ENCODE peak calls at places on chromosomes 3 and 15, in six cellular contexts. E is adrenal gland, F is transverse colon, L is GM12878, J is body of pancreas, Q is endothelial cell of umbilical vein. D is an unnamed sample.

GRCh38 chr3:197527569-197527968 is 28.2 kb downstream of the BDH1 start:
- DNase-seq in F (no peak), L (no peak), J (no peak), E (no peak), Q (no peak), D (no peak)

GRCh38 chr3:108493862-108494261 is 16.5 kb downstream of the MYH15 start:
- DNase-seq in L (no peak), J (no peak), F (peak), Q (no peak), E (peak), D (no peak)

GRCh38 chr3:168545591-168545990 is 449.9 kb upstream of the GOLIM4 start:
- DNase-seq in Q (no peak), F (no peak), J (no peak), L (no peak), E (no peak), D (no peak)

GRCh38 chr3:160003520-160004128 is 15.0 kb downstream of the IL12A start:
- DNase-seq in J (peak), F (peak), L (no peak), E (peak), Q (peak), D (peak)

GRCh38 chr15:42593143-42593542 is 17.7 kb downstream of the STARD9 start:
- DNase-seq in E (no peak), L (no peak), J (no peak), F (peak), Q (no peak), D (peak)

GRCh38 chr3:10594915-10595314 is 89.5 kb upstream of the ATP2B2 start:
- DNase-seq in F (no peak), E (peak), J (peak), Q (peak), L (peak), D (peak)

GRCh38 chr3:111768571-111769100 is 90.4 kb upstream of the PHLDB2 start:
- DNase-seq in Q (peak), F (no peak), J (no peak), E (no peak), L (no peak), D (no peak)

GRCh38 chr15:90203922-90204321 is 2.8 kb downstream of the SEMA4B start:
- DNase-seq in E (no peak), Q (no peak), L (no peak), J (no peak), F (no peak), D (no peak)

GRCh38 chr3:8529197-8529637 is 27.6 kb downstream of the LMCD1 start:
- DNase-seq in F (no peak), L (no peak), Q (peak), E (no peak), J (no peak), D (no peak)

GRCh38 chr15:78142332-78142731 is 6.8 kb upstream of the IDH3A start:
- DNase-seq in E (no peak), F (no peak), Q (no peak), J (no peak), L (no peak), D (no peak)

GRCh38 chr3:196994056-196994455 is 25.4 kb upstream of the PIGZ start:
- DNase-seq in F (no peak), L (no peak), Q (no peak), E (no peak), J (no peak), D (no peak)

GRCh38 chr15:96119734-96120133 is 210.8 kb upstream of the NR2F2 start:
- DNase-seq in Q (no peak), F (no peak), E (no peak), J (no peak), L (no peak), D (no peak)
- TF ChIP-seq POLR2A in Q (no peak), F (no peak), E (no peak), J (no peak), L (no peak), D (no peak)

GRCh38 chr15:52308446-52309153 is 13.0 kb upstream of the MYO5C start:
- DNase-seq in J (no peak), F (no peak), E (no peak), L (no peak), Q (peak), D (no peak)
- TF ChIP-seq POLR2A in J (no peak), F (no peak), E (no peak), L (no peak), Q (no peak), D (no peak)

GRCh38 chr15:75024102-75024636 is 779 bp downstream of the PPCDC start:
- DNase-seq in L (no peak), F (no peak), J (peak), E (peak), Q (peak), D (peak)

GRCh38 chr15:75025102-75025501 is 1.7 kb downstream of the PPCDC start:
- DNase-seq in F (no peak), Q (no peak), J (no peak), L (no peak), E (no peak), D (no peak)

GRCh38 chr15:75025548-75026260 is 2.3 kb downstream of the PPCDC start:
- DNase-seq in F (no peak), E (no peak), L (no peak), J (no peak), Q (no peak), D (no peak)

GRCh38 chr15:75022808-75023193 is 589 bp upstream of the PPCDC start:
- DNase-seq in F (no peak), Q (no peak), E (no peak), L (no peak), J (no peak), D (no peak)

DNA sequence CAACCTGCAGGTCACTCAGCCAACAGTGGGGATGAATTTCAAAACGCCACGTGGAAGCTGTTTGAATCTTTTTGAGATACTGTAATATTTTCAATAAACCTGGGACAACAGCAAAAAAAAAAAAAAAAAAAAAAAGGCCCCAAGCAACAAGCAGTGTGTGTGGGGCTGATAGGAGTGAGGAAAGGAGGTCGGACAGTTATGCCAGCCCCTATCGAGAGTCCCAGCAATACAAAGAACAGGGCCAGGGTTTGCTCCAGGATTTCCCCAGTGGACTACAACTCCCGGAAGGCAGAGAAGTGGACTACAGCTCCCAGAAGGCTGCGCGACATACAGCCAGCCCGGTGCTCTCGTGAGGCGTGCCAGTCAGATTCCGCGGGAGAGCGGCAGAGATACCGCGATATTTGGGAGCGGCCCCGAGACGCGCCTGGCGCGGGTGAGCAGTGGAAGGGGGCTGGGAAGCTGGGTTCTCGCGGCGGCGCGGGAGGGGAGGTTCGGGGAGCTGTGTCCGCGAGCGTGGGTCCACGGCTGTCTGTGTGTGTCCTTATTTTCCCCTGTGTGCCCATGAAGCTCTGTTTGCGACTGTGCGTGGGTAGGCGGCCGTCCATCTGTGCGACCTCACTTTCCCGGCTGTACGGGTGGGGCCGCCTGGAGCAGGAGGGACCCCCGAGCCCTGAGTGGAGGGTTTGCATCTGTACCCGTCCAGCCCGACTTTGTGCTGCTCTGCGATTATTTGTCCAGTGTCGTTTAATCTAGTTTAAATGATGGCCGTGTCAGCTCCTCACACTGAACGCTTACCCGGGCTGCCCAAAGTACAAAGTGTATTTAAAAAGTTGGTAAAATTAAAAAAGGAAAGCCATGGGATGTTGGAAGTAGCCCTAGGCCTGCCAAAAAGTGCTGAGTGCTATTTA is at the start of gene PPCDC:
- DNase-seq in E (peak), J (peak), L (peak), F (peak), Q (peak), D (peak)
- TF ChIP-seq POLR2A in E (peak), J (peak), L (peak), F (peak), Q (peak), D (peak)

GRCh38 chr3:48185129-48185528 is 3.1 kb downstream of the CDC25A start:
- DNase-seq in Q (no peak), E (no peak), J (no peak), F (no peak), L (no peak), D (no peak)
- TF ChIP-seq POLR2A in Q (no peak), E (no peak), J (no peak), F (no peak), L (no peak), D (no peak)

GRCh38 chr15:31227235-31227634 is 99.4 kb upstream of the KLF13 start:
- DNase-seq in J (no peak), E (no peak), L (no peak), Q (no peak), F (no peak), D (no peak)

GRCh38 chr15:31225356-31225955 is 101.2 kb upstream of the KLF13 start:
- DNase-seq in F (no peak), J (no peak), Q (no peak), E (no peak), L (no peak), D (peak)

GRCh38 chr15:31226011-31226410 is 100.6 kb upstream of the KLF13 start:
- DNase-seq in F (no peak), J (no peak), L (no peak), Q (no peak), E (no peak), D (peak)

GRCh38 chr15:31228980-31229826 is 97.4 kb upstream of the KLF13 start:
- DNase-seq in Q (no peak), J (peak), L (peak), F (peak), E (no peak), D (no peak)

DNA sequence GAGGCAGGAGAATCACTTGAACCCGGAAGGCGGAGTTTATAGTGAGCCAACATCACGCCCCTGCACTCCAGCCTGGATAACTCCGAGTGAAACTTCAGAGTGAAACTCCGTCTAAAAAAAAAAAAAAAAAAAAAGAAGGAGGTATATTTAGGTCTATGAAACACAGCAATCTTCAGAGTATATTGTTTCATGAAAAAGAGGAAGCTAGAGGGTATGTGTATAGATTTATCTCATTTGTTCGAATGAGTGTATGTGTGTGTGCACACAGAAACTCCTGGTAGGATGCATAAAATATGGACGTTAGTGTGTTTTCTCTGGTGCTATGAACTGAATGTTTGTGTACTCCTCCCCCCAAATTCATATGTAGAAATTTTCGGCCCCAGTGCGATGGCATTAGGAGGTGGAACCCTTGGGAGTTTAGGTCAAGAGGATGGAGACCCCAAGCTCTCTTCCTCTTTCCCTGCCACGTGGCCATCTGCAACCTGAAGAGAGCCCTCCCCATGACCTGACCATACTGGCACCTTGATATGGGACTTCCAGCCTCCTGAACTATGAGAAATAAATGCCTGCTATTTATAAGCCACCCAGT is 98.6 kb upstream of the KLF13 start:
- DNase-seq in Q (no peak), L (no peak), J (no peak), E (no peak), F (no peak), D (no peak)
- TF ChIP-seq POLR2A in Q (no peak), L (peak), J (no peak), E (no peak), F (no peak), D (no peak)